ENCODE peak calls at places on chromosomes 5 and 9, in four cellular contexts. One of them, this sample, is unnamed.
A peak's percentile ranks its signal among the peaks of the same experiment; 100 is the strongest.

GRCh38 chr9:95516736-95517558 is at the start of gene PTCH1:
- DNase-seq in Calu3: peak; percentile 34
- DNase-seq in heart right ventricle: peak; percentile 47
- DNase-seq in HL-60: no peak
- DNase-seq in this sample: no peak

GRCh38 chr5:104305602-104306001 is 743.0 kb upstream of the NUDT12 start:
- DNase-seq in heart right ventricle: no peak
- DNase-seq in HL-60: no peak
- DNase-seq in Calu3: no peak
- DNase-seq in this sample: no peak

GRCh38 chr5:172775326-172776234 is 4.6 kb upstream of the DUSP1 start:
- DNase-seq in heart right ventricle: peak; percentile 53
- DNase-seq in Calu3: no peak
- DNase-seq in HL-60: peak; percentile 93
- DNase-seq in this sample: no peak

GRCh38 chr5:80781356-80781755 is 126.6 kb upstream of the DHFR start:
- DNase-seq in Calu3: peak; percentile 64
- DNase-seq in HL-60: no peak
- DNase-seq in heart right ventricle: no peak
- DNase-seq in this sample: no peak

GRCh38 chr5:64923151-64923685 is 154.5 kb downstream of the CWC27 start:
- DNase-seq in Calu3: no peak
- DNase-seq in heart right ventricle: no peak
- DNase-seq in HL-60: no peak
- DNase-seq in this sample: no peak

GRCh38 chr5:93622240-93622885 is 39.3 kb downstream of the NR2F1 start:
- DNase-seq in HL-60: peak; percentile 24
- DNase-seq in Calu3: no peak
- DNase-seq in heart right ventricle: no peak
- DNase-seq in this sample: no peak

GRCh38 chr9:121551985-121552753 is 52.5 kb upstream of the GGTA1 start:
- DNase-seq in Calu3: no peak
- DNase-seq in heart right ventricle: no peak
- DNase-seq in HL-60: no peak
- DNase-seq in this sample: no peak

GRCh38 chr9:91071185-91071990 is 269.8 kb downstream of the SYK start:
- DNase-seq in HL-60: no peak
- DNase-seq in Calu3: peak; percentile 45
- DNase-seq in heart right ventricle: no peak
- DNase-seq in this sample: no peak

GRCh38 chr9:93576296-93577044 is at the start of gene PHF2:
- DNase-seq in HL-60: no peak
- DNase-seq in Calu3: no peak
- DNase-seq in heart right ventricle: no peak
- DNase-seq in this sample: peak; percentile 53

GRCh38 chr5:173291722-173292658 is 36.2 kb downstream of the STC2 start:
- DNase-seq in heart right ventricle: no peak
- DNase-seq in Calu3: no peak
- DNase-seq in HL-60: no peak
- DNase-seq in this sample: no peak

GRCh38 chr5:173472784-173473278 is 143.6 kb downstream of the BOD1 start:
- DNase-seq in Calu3: no peak
- DNase-seq in HL-60: no peak
- DNase-seq in heart right ventricle: no peak
- DNase-seq in this sample: no peak

GRCh38 chr9:120655005-120655622 is 59.2 kb downstream of the MEGF9 start:
- DNase-seq in HL-60: no peak
- DNase-seq in heart right ventricle: no peak
- DNase-seq in Calu3: peak; percentile 2
- DNase-seq in this sample: no peak

GRCh38 chr9:93132946-93133640 is 958 bp downstream of the NINJ1 start:
- DNase-seq in Calu3: peak; percentile 11
- DNase-seq in HL-60: no peak
- DNase-seq in heart right ventricle: no peak
- DNase-seq in this sample: no peak

GRCh38 chr9:126536836-126537465 is 76.8 kb upstream of the LMX1B start:
- DNase-seq in Calu3: no peak
- DNase-seq in HL-60: no peak
- DNase-seq in heart right ventricle: no peak
- DNase-seq in this sample: no peak

GRCh38 chr5:37803487-37803886 is 36.4 kb downstream of the GDNF start:
- DNase-seq in heart right ventricle: no peak
- DNase-seq in HL-60: no peak
- DNase-seq in Calu3: no peak
- DNase-seq in this sample: no peak

DNA sequence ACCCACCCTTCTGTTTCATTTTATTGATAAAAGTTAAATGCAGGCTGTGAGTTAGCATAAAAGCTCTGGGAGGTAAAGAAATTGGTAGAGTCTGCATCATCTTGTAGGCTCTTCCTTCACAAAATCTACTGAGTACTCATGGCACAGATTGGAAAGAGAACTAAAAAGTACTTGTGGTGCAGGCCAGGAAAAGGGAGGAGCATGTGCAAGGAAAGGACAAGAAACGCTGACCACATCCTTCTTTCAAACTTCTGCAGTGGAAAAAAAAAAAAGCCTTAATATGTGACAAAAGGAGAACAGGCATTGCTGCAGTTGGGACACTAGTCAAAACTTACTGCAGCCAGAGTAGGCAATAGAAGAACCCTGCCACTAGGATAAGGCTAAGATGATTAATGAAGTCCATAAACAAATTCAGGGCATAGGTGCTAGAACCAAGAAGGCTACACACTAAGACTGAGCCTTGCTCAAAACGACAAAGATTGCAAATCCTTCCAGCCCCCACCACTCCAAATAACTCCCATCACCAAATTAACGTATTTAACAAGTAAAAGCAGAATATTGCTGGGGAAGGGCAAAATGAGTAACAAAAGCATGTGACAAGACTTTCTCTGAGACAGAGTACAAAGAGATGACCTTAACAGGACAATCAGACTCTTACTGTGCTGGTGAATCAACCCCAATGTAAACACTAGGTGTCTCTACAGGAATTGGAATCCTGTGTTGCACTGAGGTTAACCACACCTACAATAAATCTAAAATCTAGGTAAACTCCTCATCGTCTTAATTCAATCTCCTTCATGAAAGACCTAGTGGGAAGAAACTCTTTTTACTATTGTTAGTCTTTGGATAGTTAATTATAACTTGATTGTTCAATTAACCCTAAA is 1024.8 kb downstream of the TLE1 start:
- DNase-seq in HL-60: peak; percentile 0
- DNase-seq in Calu3: no peak
- DNase-seq in heart right ventricle: no peak
- DNase-seq in this sample: no peak
- TF ChIP-seq CTCF in HL-60: no peak
- TF ChIP-seq CTCF in Calu3: no peak
- TF ChIP-seq CTCF in heart right ventricle: no peak
- TF ChIP-seq CTCF in this sample: no peak

DNA sequence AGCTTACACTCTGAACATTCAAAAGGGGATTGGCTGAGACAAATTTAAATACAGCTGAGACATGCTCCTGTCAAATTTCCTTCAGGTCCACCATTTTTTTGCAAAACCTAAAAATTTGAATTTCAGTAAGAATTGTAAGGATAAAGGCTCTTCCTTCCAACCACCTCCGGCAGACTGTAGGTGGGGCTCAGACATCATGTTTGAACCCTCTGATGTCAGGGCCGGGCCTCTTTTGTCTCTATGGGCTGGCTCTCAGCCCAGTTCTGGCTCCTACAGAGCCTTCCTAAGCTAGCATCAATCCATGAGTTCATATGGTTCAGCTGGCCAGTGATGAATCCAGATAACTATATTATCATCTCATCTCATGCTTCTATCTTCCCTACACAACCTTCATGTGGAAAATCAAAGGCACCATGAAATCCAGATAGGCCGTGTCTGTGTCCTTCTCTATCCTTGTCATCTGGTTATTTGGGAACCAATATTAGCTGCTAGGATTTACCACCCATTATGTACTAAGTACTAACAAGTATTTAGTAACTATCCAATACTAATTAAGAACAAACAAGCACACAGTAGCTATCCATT is 44.2 kb downstream of the NIPSNAP3B start:
- DNase-seq in heart right ventricle: no peak
- DNase-seq in Calu3: peak; percentile 8
- DNase-seq in HL-60: no peak
- DNase-seq in this sample: no peak
- TF ChIP-seq CTCF in heart right ventricle: peak; percentile 34
- TF ChIP-seq CTCF in Calu3: no peak
- TF ChIP-seq CTCF in HL-60: no peak
- TF ChIP-seq CTCF in this sample: no peak

GRCh38 chr5:178150977-178151734 is 2.5 kb downstream of the NHP2 start:
- DNase-seq in heart right ventricle: no peak
- DNase-seq in Calu3: no peak
- DNase-seq in HL-60: no peak
- DNase-seq in this sample: no peak
- TF ChIP-seq CTCF in heart right ventricle: no peak
- TF ChIP-seq CTCF in Calu3: no peak
- TF ChIP-seq CTCF in HL-60: no peak
- TF ChIP-seq CTCF in this sample: no peak

GRCh38 chr5:150779397-150780179 is 1.0 kb downstream of the SMIM3 start:
- DNase-seq in heart right ventricle: no peak
- DNase-seq in Calu3: no peak
- DNase-seq in HL-60: no peak
- DNase-seq in this sample: no peak
- TF ChIP-seq CTCF in heart right ventricle: no peak
- TF ChIP-seq CTCF in Calu3: no peak
- TF ChIP-seq CTCF in HL-60: no peak
- TF ChIP-seq CTCF in this sample: no peak